ENCODE peak calls at places on chromosomes 7 and 10, in nine cellular contexts. Q is SJSA1; X is fibroblast of lung; S is ovary; V is Peyer's patch; K is heart left ventricle; D is CD4-positive, CD25-positive, alpha-beta regulatory T cell; G is right lobe of liver; U is CD4-positive, alpha-beta memory T cell. W is an unnamed sample.

GRCh38 chr10:64394744-64395143 is 873.5 kb downstream of the REEP3 start:
- DNase-seq in Q (no peak), X (peak; percentile 35), S (no peak), V (no peak), K (no peak), D (no peak), G (no peak), U (no peak), W (no peak)

GRCh38 chr10:52215745-52216361 is 98.2 kb upstream of the DKK1 start:
- DNase-seq in Q (no peak), X (peak; percentile 88), S (no peak), V (peak; percentile 66), K (peak; percentile 25), D (peak; percentile 5), G (no peak), U (peak; percentile 35), W (no peak)

GRCh38 chr10:101301111-101301731 is 52.7 kb upstream of the BTRC start:
- DNase-seq in Q (peak; percentile 57), X (peak; percentile 34), S (no peak), V (peak; percentile 67), K (peak; percentile 41), D (peak; percentile 7), G (peak; percentile 57), U (no peak), W (no peak)

GRCh38 chr7:155190608-155191536 is 106.8 kb upstream of the INSIG1 start:
- DNase-seq in Q (no peak), X (peak; percentile 25), S (no peak), V (peak; percentile 75), K (no peak), D (peak; percentile 39), G (peak; percentile 59), U (peak; percentile 41), W (no peak)

GRCh38 chr10:19913987-19914386 is 97.8 kb downstream of the PLXDC2 start:
- DNase-seq in Q (no peak), X (no peak), S (no peak), V (no peak), K (no peak), D (no peak), G (no peak), U (no peak), W (no peak)

GRCh38 chr10:58967551-58968418 is 208.7 kb upstream of the PHYHIPL start:
- DNase-seq in Q (no peak), X (no peak), S (no peak), V (peak; percentile 78), K (peak; percentile 32), D (no peak), G (peak; percentile 74), U (no peak), W (peak; percentile 18)

GRCh38 chr10:1882728-1883127 is 145.4 kb upstream of the ADARB2 start:
- DNase-seq in Q (no peak), X (no peak), S (no peak), V (no peak), K (no peak), D (no peak), G (no peak), U (no peak), W (no peak)

GRCh38 chr7:99837649-99838361 is 10.0 kb downstream of the CYP3A43 start:
- DNase-seq in Q (no peak), X (peak; percentile 9), S (no peak), V (no peak), K (no peak), D (no peak), G (no peak), U (no peak), W (no peak)

GRCh38 chr7:99076615-99077014 is 67.3 kb downstream of the SMURF1 start:
- DNase-seq in Q (no peak), X (no peak), S (no peak), V (no peak), K (no peak), D (no peak), G (no peak), U (no peak), W (no peak)

GRCh38 chr7:80014507-80014906 is 120.1 kb upstream of the GNAI1 start:
- DNase-seq in Q (no peak), X (peak; percentile 70), S (no peak), V (no peak), K (no peak), D (no peak), G (no peak), U (no peak), W (no peak)

GRCh38 chr10:106894675-106895074 is 269.8 kb downstream of the SORCS1 start:
- DNase-seq in Q (no peak), X (no peak), S (no peak), V (no peak), K (no peak), D (no peak), G (no peak), U (no peak), W (no peak)

GRCh38 chr10:106898441-106898840 is 266.1 kb downstream of the SORCS1 start:
- DNase-seq in Q (no peak), X (no peak), S (no peak), V (no peak), K (no peak), D (no peak), G (no peak), U (no peak), W (no peak)

GRCh38 chr10:106900041-106900674 is 264.3 kb downstream of the SORCS1 start:
- DNase-seq in Q (no peak), X (no peak), S (no peak), V (no peak), K (no peak), D (no peak), G (no peak), U (no peak), W (no peak)

GRCh38 chr10:106897631-106898161 is 266.8 kb downstream of the SORCS1 start:
- DNase-seq in Q (no peak), X (no peak), S (peak; percentile 40), V (peak; percentile 72), K (no peak), D (no peak), G (peak; percentile 21), U (no peak), W (peak; percentile 35)
- H3K27ac ChIP-seq in Q (no peak overlapping the region), X (no peak overlapping the region), S (peak overlapping the region; percentile 33), V (peak overlapping the region; percentile 52), K (no peak overlapping the region), D (no peak overlapping the region), G (no peak overlapping the region), U (no peak overlapping the region), W (peak overlapping the region; percentile 22)

GRCh38 chr7:51455948-51456347 is 139.3 kb upstream of the COBL start:
- DNase-seq in Q (no peak), X (no peak), S (no peak), V (no peak), K (no peak), D (no peak), G (no peak), U (no peak), W (no peak)
- H3K4me1 ChIP-seq in Q (no peaks in the 10 kb centered on the region), X (no peaks in the 10 kb centered on the region), S (peaks cover 7% of the 10 kb centered on the region), V (no peaks in the 10 kb centered on the region), K (no peaks in the 10 kb centered on the region), D (no peaks in the 10 kb centered on the region), G (no peaks in the 10 kb centered on the region), U (no peaks in the 10 kb centered on the region), W (no peaks in the 10 kb centered on the region)

GRCh38 chr7:151017953-151018420 is 6.3 kb downstream of the ATG9B start:
- DNase-seq in Q (peak; percentile 72), X (peak; percentile 31), S (peak; percentile 80), V (peak; percentile 89), K (no peak), D (peak; percentile 71), G (peak; percentile 73), U (peak; percentile 72), W (peak; percentile 67)

GRCh38 chr7:151018421-151019129 is 5.7 kb downstream of the ATG9B start:
- DNase-seq in Q (no peak), X (no peak), S (peak; percentile 46), V (no peak), K (no peak), D (peak; percentile 42), G (no peak), U (peak; percentile 53), W (no peak)

GRCh38 chr7:151017370-151017952 is 6.8 kb downstream of the ATG9B start:
- DNase-seq in Q (no peak), X (no peak), S (peak; percentile 26), V (no peak), K (no peak), D (no peak), G (no peak), U (no peak), W (no peak)

GRCh38 chr7:151019130-151019447 is 5.2 kb downstream of the ATG9B start:
- DNase-seq in Q (no peak), X (no peak), S (no peak), V (no peak), K (no peak), D (no peak), G (no peak), U (no peak), W (no peak)

GRCh38 chr7:151020231-151020630 is 4.1 kb downstream of the ATG9B start:
- DNase-seq in Q (no peak), X (no peak), S (no peak), V (no peak), K (no peak), D (no peak), G (no peak), U (no peak), W (no peak)
- H3K4me3 ChIP-seq in Q (no peak overlapping the region), X (no peak overlapping the region), S (no peak overlapping the region), V (no peak overlapping the region), K (no peak overlapping the region), D (no peak overlapping the region), G (no peak overlapping the region), U (no peak overlapping the region), W (no peak overlapping the region)

GRCh38 chr10:94093286-94093905 is 99.7 kb downstream of the PLCE1 start:
- DNase-seq in Q (no peak), X (peak; percentile 18), S (no peak), V (no peak), K (no peak), D (no peak), G (no peak), U (no peak), W (no peak)
- H3K27ac ChIP-seq in Q (no peak overlapping the region), X (no peak overlapping the region), S (no peak overlapping the region), V (no peak overlapping the region), K (no peak overlapping the region), D (no peak overlapping the region), G (no peak overlapping the region), U (no peak overlapping the region), W (peak overlapping the region; percentile 64)

GRCh38 chr7:44976746-44977196 is 2.0 kb downstream of the MYO1G start:
- DNase-seq in Q (no peak), X (no peak), S (no peak), V (no peak), K (no peak), D (no peak), G (no peak), U (no peak), W (no peak)
- H3K4me1 ChIP-seq in Q (peaks cover 25% of the 10 kb centered on the region), X (peaks cover 8% of the 10 kb centered on the region), S (no peaks in the 10 kb centered on the region), V (peaks cover 12% of the 10 kb centered on the region), K (peaks cover 3% of the 10 kb centered on the region), D (peaks cover 80% of the 10 kb centered on the region), G (no peaks in the 10 kb centered on the region), U (peaks cover 77% of the 10 kb centered on the region), W (peaks cover 14% of the 10 kb centered on the region)